ENCODE peak calls at places on chromosome 20, in nine cellular contexts. A is neural progenitor cell, S is HCT116, Q is OCI-LY7, B is MM.1S, C is PC-3, W is hepatocyte, P is GM23248, R is SK-N-SH. H is an unnamed sample.

GRCh38 chr20:46027245-46027853 is 1.7 kb upstream of the SLC12A5 start:
- DNase-seq in A (peak; percentile 93), S (no peak), Q (peak; percentile 49), B (peak; percentile 50), C (peak; percentile 76), W (peak; percentile 87), P (peak; percentile 76), R (no peak), H (peak; percentile 87)

GRCh38 chr20:50689864-50690263 is 1.5 kb downstream of the RIPOR3 start:
- DNase-seq in A (no peak), S (no peak), Q (no peak), B (no peak), C (no peak), W (no peak), P (peak; percentile 61), R (peak; percentile 82), H (no peak)

GRCh38 chr20:4070323-4071176 is 55.2 kb upstream of the RNF24 start:
- DNase-seq in A (no peak), S (no peak), Q (no peak), B (no peak), C (no peak), W (no peak), P (no peak), R (no peak), H (no peak)

GRCh38 chr20:51091564-51092195 is 68.8 kb upstream of the KCNG1 start:
- DNase-seq in A (peak; percentile 21), S (no peak), Q (no peak), B (no peak), C (no peak), W (no peak), P (no peak), R (peak; percentile 40), H (peak; percentile 37)

GRCh38 chr20:56630506-56631317 is 1.6 kb downstream of the TFAP2C start:
- DNase-seq in A (peak; percentile 76), S (no peak), Q (no peak), B (no peak), C (peak; percentile 78), W (peak; percentile 39), P (peak; percentile 78), R (peak; percentile 28), H (peak; percentile 69)

GRCh38 chr20:56689852-56690485 is 60.9 kb downstream of the TFAP2C start:
- DNase-seq in A (no peak), S (no peak), Q (peak; percentile 76), B (peak; percentile 40), C (peak; percentile 63), W (no peak), P (peak; percentile 82), R (no peak), H (no peak)

GRCh38 chr20:40046703-40047102 is 642.3 kb downstream of the MAFB start:
- DNase-seq in A (no peak), S (no peak), Q (no peak), B (no peak), C (no peak), W (no peak), P (peak; percentile 0), R (no peak), H (no peak)

GRCh38 chr20:1075564-1075963 is 42.8 kb upstream of the PSMF1 start:
- DNase-seq in A (no peak), S (no peak), Q (no peak), B (peak; percentile 58), C (no peak), W (no peak), P (no peak), R (no peak), H (no peak)

GRCh38 chr20:63775096-63775978 is 35.8 kb downstream of the SLC2A4RG start:
- DNase-seq in A (peak; percentile 95), S (no peak), Q (peak; percentile 53), B (no peak), C (no peak), W (peak; percentile 85), P (peak; percentile 62), R (peak; percentile 95), H (peak; percentile 94)

GRCh38 chr20:1324598-1325172 is 4.3 kb downstream of the SDCBP2 start:
- DNase-seq in A (no peak), S (no peak), Q (no peak), B (no peak), C (peak; percentile 66), W (no peak), P (peak; percentile 92), R (no peak), H (no peak)

GRCh38 chr20:52192296-52193007 is 873 bp upstream of the ZFP64 start:
- DNase-seq in A (peak; percentile 78), S (peak; percentile 38), Q (peak; percentile 59), B (peak; percentile 68), C (peak; percentile 64), W (no peak), P (no peak), R (peak; percentile 77), H (no peak)

GRCh38 chr20:5606347-5606746 is 143.9 kb upstream of the SHLD1 start:
- DNase-seq in A (no peak), S (no peak), Q (no peak), B (no peak), C (no peak), W (no peak), P (no peak), R (no peak), H (no peak)

GRCh38 chr20:42708261-42708660 is 481.4 kb downstream of the PTPRT start:
- DNase-seq in A (no peak), S (no peak), Q (no peak), B (no peak), C (no peak), W (no peak), P (no peak), R (no peak), H (no peak)

GRCh38 chr20:53208110-53208908 is 236.2 kb downstream of the TSHZ2 start:
- DNase-seq in A (peak; percentile 77), S (no peak), Q (peak; percentile 50), B (no peak), C (no peak), W (no peak), P (no peak), R (peak; percentile 17), H (peak; percentile 85)
- TF ChIP-seq EZH2phosphoT487 in A (no peak), S (no peak), Q (no peak), B (no peak), C (no peak), W (no peak), P (no peak), R (no peak), H (no peak)

GRCh38 chr20:7454047-7454446 is 486.2 kb downstream of the HAO1 start:
- DNase-seq in A (no peak), S (no peak), Q (no peak), B (no peak), C (no peak), W (no peak), P (no peak), R (no peak), H (no peak)

GRCh38 chr20:7449269-7449668 is 491.0 kb downstream of the HAO1 start:
- DNase-seq in A (no peak), S (no peak), Q (no peak), B (no peak), C (no peak), W (no peak), P (peak; percentile 4), R (no peak), H (no peak)

GRCh38 chr20:7458459-7458858 is 481.8 kb downstream of the HAO1 start:
- DNase-seq in A (no peak), S (no peak), Q (no peak), B (no peak), C (no peak), W (no peak), P (no peak), R (no peak), H (no peak)

DNA sequence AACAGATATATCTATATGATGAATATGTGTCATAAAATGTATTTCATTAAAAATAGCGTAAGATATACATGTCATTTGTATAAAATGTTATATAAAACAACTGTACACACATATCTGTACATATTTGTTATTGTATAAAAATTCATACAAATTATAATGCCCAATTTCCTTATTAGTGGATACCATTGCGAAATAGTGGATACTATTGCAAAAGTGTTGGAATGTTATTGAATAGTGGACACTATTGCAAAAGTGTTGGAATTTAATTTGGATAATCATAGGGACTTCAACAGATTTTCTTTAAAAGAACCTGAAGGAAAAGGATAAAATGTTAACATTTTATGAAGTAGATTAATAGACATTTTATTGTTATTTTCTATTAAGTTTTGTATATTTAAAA is 487.4 kb downstream of the HAO1 start:
- DNase-seq in A (no peak), S (no peak), Q (no peak), B (no peak), C (no peak), W (no peak), P (no peak), R (no peak), H (no peak)
- TF ChIP-seq EZH2phosphoT487 in A (no peak), S (no peak), Q (no peak), B (no peak), C (no peak), W (no peak), P (no peak), R (no peak), H (no peak)

GRCh38 chr20:32439132-32439829 is 81.2 kb downstream of the ASXL1 start:
- DNase-seq in A (no peak), S (no peak), Q (no peak), B (no peak), C (no peak), W (peak; percentile 17), P (peak; percentile 96), R (no peak), H (no peak)
- TF ChIP-seq EZH2phosphoT487 in A (no peak), S (no peak), Q (no peak), B (no peak), C (no peak), W (no peak), P (peak; percentile 31), R (no peak), H (no peak)

GRCh38 chr20:2387180-2387577 is 6.5 kb downstream of the TGM6 start:
- DNase-seq in A (peak; percentile 69), S (peak; percentile 39), Q (peak; percentile 66), B (peak; percentile 81), C (peak; percentile 44), W (peak; percentile 23), P (peak; percentile 49), R (peak; percentile 44), H (peak; percentile 74)
- TF ChIP-seq EZH2phosphoT487 in A (no peak), S (no peak), Q (no peak), B (no peak), C (no peak), W (no peak), P (no peak), R (no peak), H (no peak)